ENCODE peak calls at places on chromosomes 5 and 9, in four cellular contexts. R is heart right ventricle; A is stimulated activated CD8-positive, alpha-beta memory T cell treated with anti-CD3 and anti-CD28 coated beads, Interleukin-7, amount 100 ng/mL, for 24 hours; H is KBM-7. E is an unnamed sample.

GRCh38 chr9:21836437-21837161 is 34.2 kb downstream of the MTAP start:
- DNase-seq in R (no peak), A (no peak), H (no peak), E (no peak)

GRCh38 chr9:88355166-88355565 is 33.1 kb upstream of the SPIN1 start:
- DNase-seq in R (no peak), A (no peak), H (no peak), E (no peak)

GRCh38 chr9:90778746-90779145 is 22.9 kb upstream of the SYK start:
- DNase-seq in A (no peak), H (no peak), R (no peak), E (no peak)

GRCh38 chr9:108680946-108681345 is 174.8 kb downstream of the ACTL7B start:
- DNase-seq in A (no peak), R (no peak), H (no peak), E (no peak)

GRCh38 chr9:27065288-27065687 is 43.7 kb upstream of the TEK start:
- DNase-seq in R (no peak), H (no peak), A (no peak), E (no peak)

GRCh38 chr5:57676228-57677098 is 193.9 kb upstream of the ACTBL2 start:
- DNase-seq in R (no peak), H (no peak), A (no peak), E (no peak)

GRCh38 chr5:95102080-95102479 is 182.8 kb downstream of the MCTP1 start:
- DNase-seq in R (no peak), A (no peak), H (no peak), E (no peak)

GRCh38 chr5:35963381-35963843 is 25.0 kb upstream of the CAPSL start:
- DNase-seq in A (no peak), H (peak), R (no peak), E (no peak)

GRCh38 chr9:107208121-107208520 is 75.0 kb upstream of the RAD23B start:
- DNase-seq in H (no peak), A (no peak), R (no peak), E (no peak)

E was measured in heart left ventricle.